ENCODE peak calls at places on chromosomes 4 and X, in eight cellular contexts. B is activated T-cell treated with anti-CD3 and anti-CD28 coated beads for 1 hour; X is naive thymus-derived CD4-positive, alpha-beta T cell; L is sciatic nerve; O is HEK293T; V is activated CD4-positive, alpha-beta memory T cell treated with anti-CD3 and anti-CD28 coated beads for 36 hours; N is RPMI7951; K is nucleus accumbens. E is an unnamed sample.

GRCh38 chr4:78056265-78057129 is 626 bp upstream of the FRAS1 start:
- DNase-seq in B (no peak), X (peak), L (peak), O (peak), V (peak), N (peak), K (peak), E (peak)

GRCh38 chr4:106273831-106274230 is 42.2 kb downstream of the TBCK start:
- DNase-seq in B (no peak), X (no peak), L (no peak), O (no peak), V (no peak), N (no peak), K (no peak), E (no peak)

GRCh38 chr4:120838784-120839183 is 83.7 kb downstream of the PRDM5 start:
- DNase-seq in B (no peak), X (no peak), L (no peak), O (no peak), V (no peak), N (no peak), K (no peak), E (no peak)

GRCh38 chr4:70703695-70704332 is 15.5 kb downstream of the UTP3 start:
- DNase-seq in B (no peak), X (no peak), L (no peak), O (no peak), V (no peak), N (peak), K (peak), E (no peak)

GRCh38 chr4:159428975-159429692 is 326.3 kb downstream of the RAPGEF2 start:
- DNase-seq in B (no peak), X (no peak), L (no peak), O (no peak), V (no peak), N (no peak), K (no peak), E (no peak)

GRCh38 chrX:120456973-120457372 is 12.1 kb downstream of the LAMP2 start:
- DNase-seq in B (no peak), X (no peak), L (no peak), O (no peak), V (no peak), N (peak), K (no peak), E (no peak)

GRCh38 chr4:56112377-56112776 is 163.6 kb downstream of the CEP135 start:
- DNase-seq in B (no peak), X (no peak), L (no peak), O (no peak), V (no peak), N (no peak), K (no peak), E (no peak)

GRCh38 chr4:30866444-30866843 is 146.3 kb downstream of the PCDH7 start:
- DNase-seq in B (no peak), X (no peak), L (no peak), O (no peak), V (no peak), N (no peak), K (no peak), E (no peak)

GRCh38 chr4:10079256-10079655 is 37.3 kb downstream of the WDR1 start:
- DNase-seq in B (no peak), X (peak), L (peak), O (no peak), V (peak), N (no peak), K (no peak), E (no peak)

GRCh38 chrX:24828147-24828546 is 134.4 kb downstream of the POLA1 start:
- DNase-seq in B (no peak), X (no peak), L (no peak), O (no peak), V (no peak), N (no peak), K (no peak), E (no peak)

GRCh38 chr4:77385124-77385969 is 220.3 kb upstream of the CXCL13 start:
- DNase-seq in B (peak), X (peak), L (peak), O (peak), V (peak), N (peak), K (peak), E (peak)

GRCh38 chr4:89868999-89869589 is 25.6 kb upstream of the MMRN1 start:
- DNase-seq in B (no peak), X (no peak), L (no peak), O (no peak), V (no peak), N (peak), K (no peak), E (no peak)

GRCh38 chr4:150235795-150236385 is 157.6 kb downstream of the DCLK2 start:
- DNase-seq in B (no peak), X (no peak), L (no peak), O (no peak), V (no peak), N (no peak), K (no peak), E (no peak)

GRCh38 chr4:111689214-111689613 is 456.0 kb upstream of the FAM241A start:
- DNase-seq in B (no peak), X (no peak), L (no peak), O (no peak), V (no peak), N (peak), K (no peak), E (no peak)

GRCh38 chr4:176011523-176011922 is 54.1 kb upstream of the WDR17 start:
- DNase-seq in B (no peak), X (no peak), L (no peak), O (no peak), V (no peak), N (no peak), K (no peak), E (no peak)

GRCh38 chr4:73732759-73733431 is 7.5 kb upstream of the CXCL8 start:
- DNase-seq in B (no peak), X (no peak), L (no peak), O (no peak), V (no peak), N (no peak), K (no peak), E (no peak)

GRCh38 chr4:21885241-21885640 is 63.3 kb downstream of the KCNIP4 start:
- DNase-seq in B (no peak), X (no peak), L (no peak), O (no peak), V (no peak), N (no peak), K (no peak), E (no peak)

GRCh38 chr4:78058591-78059523 is 1.7 kb downstream of the FRAS1 start:
- DNase-seq in B (no peak), X (peak), L (peak), O (peak), V (peak), N (peak), K (peak), E (peak)

GRCh38 chrX:72382199-72382590 is 76.5 kb upstream of the CITED1 start:
- DNase-seq in B (no peak), X (no peak), L (no peak), O (no peak), V (no peak), N (no peak), K (no peak), E (no peak)

GRCh38 chr4:76781698-76782595 is 116.0 kb downstream of the SOWAHB start:
- DNase-seq in B (no peak), X (no peak), L (no peak), O (no peak), V (no peak), N (peak), K (no peak), E (no peak)

GRCh38 chr4:1715002-1715761 is 3.1 kb upstream of the SLBP start:
- DNase-seq in B (no peak), X (no peak), L (no peak), O (no peak), V (no peak), N (no peak), K (no peak), E (no peak)

GRCh38 chr4:56313132-56313531 is 74.2 kb downstream of the AASDH start:
- DNase-seq in B (no peak), X (no peak), L (no peak), O (no peak), V (no peak), N (no peak), K (no peak), E (no peak)

GRCh38 chrX:101368800-101369199 is 17.2 kb downstream of the BTK start:
- DNase-seq in B (no peak), X (no peak), L (no peak), O (no peak), V (no peak), N (no peak), K (no peak), E (no peak)

GRCh38 chr4:6466756-6467381 is 5.5 kb downstream of the PPP2R2C start:
- DNase-seq in B (no peak), X (no peak), L (peak), O (no peak), V (no peak), N (no peak), K (peak), E (no peak)

GRCh38 chrX:39819921-39820849 is 277.6 kb downstream of the BCOR start:
- DNase-seq in B (no peak), X (no peak), L (no peak), O (no peak), V (peak), N (no peak), K (peak), E (no peak)

GRCh38 chr4:119656986-119657635 is 28.5 kb upstream of the PDE5A start:
- DNase-seq in B (no peak), X (no peak), L (no peak), O (no peak), V (no peak), N (no peak), K (no peak), E (no peak)

GRCh38 chr4:177356191-177356590 is 46.5 kb downstream of the NEIL3 start:
- DNase-seq in B (no peak), X (no peak), L (no peak), O (no peak), V (no peak), N (no peak), K (no peak), E (no peak)

GRCh38 chr4:1330761-1331590 is 16.0 kb upstream of the UVSSA start:
- DNase-seq in B (peak), X (peak), L (no peak), O (no peak), V (peak), N (no peak), K (no peak), E (no peak)

GRCh38 chr4:7691992-7692391 is 247.7 kb downstream of the AFAP1 start:
- DNase-seq in B (no peak), X (no peak), L (no peak), O (no peak), V (no peak), N (peak), K (peak), E (no peak)

GRCh38 chrX:148933881-148934280 is 433.5 kb downstream of the AFF2 start:
- DNase-seq in B (no peak), X (no peak), L (no peak), O (no peak), V (no peak), N (no peak), K (no peak), E (no peak)

GRCh38 chrX:20742106-20742505 is 475.4 kb upstream of the RPS6KA3 start:
- DNase-seq in B (no peak), X (no peak), L (no peak), O (no peak), V (no peak), N (no peak), K (peak), E (no peak)

GRCh38 chrX:76477352-76477751 is 49.8 kb downstream of the MAGEE1 start:
- DNase-seq in B (no peak), X (no peak), L (no peak), O (no peak), V (no peak), N (no peak), K (no peak), E (no peak)

E was measured in progenitor cell of endocrine pancreas.